ENCODE peak calls at places on chromosomes 16 and 17, in five cellular contexts. C is cardiac fibroblast; T is natural killer cell treated with Interleukin-12 subunit alpha and Interleukin-12 subunit beta and Interleukin-15 and Interleukin-18, amount 100 ng/mL, for 72 hours; E is naive thymus-derived CD4-positive, alpha-beta T cell; G is substantia nigra. Q is an unnamed sample.
A peak's percentile ranks its signal among the peaks of the same experiment; 100 is the strongest.

GRCh38 chr17:8189041-8189710 is 804 bp downstream of the BORCS6 start:
- DNase-seq in G (no peak), C (no peak), E (no peak), T (peak; percentile 61), Q (peak; percentile 18)

GRCh38 chr17:77905266-77905665 is 53.2 kb upstream of the TNRC6C start:
- DNase-seq in C (no peak), T (no peak), E (no peak), G (no peak), Q (no peak)

GRCh38 chr17:44827863-44828262 is 2.2 kb downstream of the GJC1 start:
- DNase-seq in G (no peak), T (no peak), C (no peak), E (no peak), Q (peak; percentile 36)

GRCh38 chr16:56424404-56424765 is 960 bp downstream of the AMFR start:
- DNase-seq in C (peak; percentile 19), E (no peak), T (no peak), G (no peak), Q (no peak)

GRCh38 chr16:48123104-48123788 is 32.5 kb downstream of the ABCC12 start:
- DNase-seq in C (peak; percentile 91), T (no peak), E (no peak), G (peak; percentile 24), Q (peak; percentile 94)

GRCh38 chr17:10328206-10328605 is 44.6 kb downstream of the MYH13 start:
- DNase-seq in T (no peak), G (no peak), C (no peak), E (no peak), Q (no peak)

GRCh38 chr17:68053237-68054030 is 17.9 kb downstream of the KPNA2 start:
- DNase-seq in G (no peak), C (peak; percentile 87), T (no peak), E (no peak), Q (peak; percentile 84)

GRCh38 chr17:35244345-35245195 is 1.7 kb downstream of the SLFN5 start:
- DNase-seq in G (no peak), T (peak; percentile 92), C (peak; percentile 82), E (peak; percentile 73), Q (peak; percentile 79)

GRCh38 chr17:81512984-81513668 is 527 bp upstream of the ACTG1 start:
- DNase-seq in G (peak; percentile 52), C (peak; percentile 63), T (peak; percentile 79), E (peak; percentile 49), Q (peak; percentile 57)

GRCh38 chr16:88941051-88941932 is 35.7 kb downstream of the CBFA2T3 start:
- DNase-seq in T (no peak), C (no peak), E (no peak), G (no peak), Q (no peak)

GRCh38 chr16:87780385-87780989 is 14.7 kb upstream of the KLHDC4 start:
- DNase-seq in C (peak; percentile 73), G (peak; percentile 19), E (no peak), T (peak; percentile 88), Q (peak; percentile 47)

GRCh38 chr17:68036304-68037147 is 991 bp downstream of the KPNA2 start:
- DNase-seq in C (peak; percentile 43), T (no peak), G (no peak), E (no peak), Q (no peak)

GRCh38 chr17:17416400-17417360 is 60.1 kb upstream of the MED9 start:
- DNase-seq in C (peak; percentile 71), E (peak; percentile 4), T (no peak), G (peak; percentile 82), Q (peak; percentile 56)

GRCh38 chr17:72732893-72733618 is 359.4 kb downstream of the SLC39A11 start:
- DNase-seq in T (no peak), C (no peak), E (no peak), G (no peak), Q (no peak)